ENCODE peak calls at places on chromosomes 1 and 21, in nine cellular contexts. G is suprapubic skin; D is WTC11; O is GDM1; I is activated T-cell treated with anti-CD3 and anti-CD28 coated beads, Interleukin-2, amount 50 U/mL, for 4 hours; R is CD4-positive, alpha-beta T cell; Z is occipital lobe; Q is osteocyte; A is fibroblast of the conjunctiva. M is an unnamed sample.

GRCh38 chr1:28917757-28918118 is 3.4 kb downstream of the EPB41 start:
- DNase-seq in G (no peak), D (no peak), O (no peak), I (no peak), R (no peak), Z (no peak), Q (no peak), A (no peak), M (no peak)

GRCh38 chr1:10635385-10635896 is 160.7 kb downstream of the PEX14 start:
- DNase-seq in G (no peak), D (no peak), O (no peak), I (no peak), R (no peak), Z (no peak), Q (no peak), A (no peak), M (peak; percentile 8)

GRCh38 chr1:231796141-231796540 is 169.6 kb downstream of the DISC1 start:
- DNase-seq in G (no peak), D (no peak), O (no peak), I (no peak), R (no peak), Z (no peak), Q (no peak), A (no peak), M (no peak)

GRCh38 chr1:235199441-235199840 is 38.4 kb upstream of the RBM34 start:
- DNase-seq in G (no peak), D (peak; percentile 20), O (no peak), I (no peak), R (no peak), Z (no peak), Q (no peak), A (peak; percentile 20), M (peak; percentile 71)

GRCh38 chr1:182786223-182787001 is 3.2 kb upstream of the NPL start:
- DNase-seq in G (no peak), D (peak; percentile 76), O (peak; percentile 36), I (peak; percentile 21), R (no peak), Z (peak; percentile 39), Q (peak; percentile 88), A (peak; percentile 80), M (peak; percentile 53)

GRCh38 chr1:54127594-54127993 is 25.2 kb downstream of the CDCP2 start:
- DNase-seq in G (no peak), D (no peak), O (no peak), I (no peak), R (no peak), Z (no peak), Q (no peak), A (no peak), M (no peak)

GRCh38 chr1:202821467-202821866 is 10.7 kb downstream of the PCAT6 start:
- DNase-seq in G (no peak), D (no peak), O (no peak), I (no peak), R (no peak), Z (no peak), Q (no peak), A (no peak), M (no peak)

GRCh38 chr1:147598631-147599361 is 57.5 kb downstream of the BCL9 start:
- DNase-seq in G (peak; percentile 82), D (peak; percentile 63), O (no peak), I (peak; percentile 24), R (peak; percentile 5), Z (peak; percentile 32), Q (no peak), A (no peak), M (no peak)

GRCh38 chr1:183841950-183842816 is 37.3 kb downstream of the RGL1 start:
- DNase-seq in G (no peak), D (no peak), O (no peak), I (no peak), R (no peak), Z (no peak), Q (peak; percentile 86), A (peak; percentile 91), M (peak; percentile 88)

GRCh38 chr21:36232641-36233040 is 76.0 kb downstream of the DOP1B start:
- DNase-seq in G (no peak), D (no peak), O (no peak), I (no peak), R (no peak), Z (no peak), Q (no peak), A (no peak), M (no peak)

GRCh38 chr1:1926886-1927660 is 8.0 kb upstream of the TMEM52 start:
- DNase-seq in G (no peak), D (no peak), O (no peak), I (no peak), R (no peak), Z (no peak), Q (no peak), A (no peak), M (no peak)

GRCh38 chr1:163300569-163300968 is 21.2 kb upstream of the NUF2 start:
- DNase-seq in G (no peak), D (no peak), O (no peak), I (no peak), R (no peak), Z (no peak), Q (no peak), A (no peak), M (no peak)

GRCh38 chr1:111750856-111751255 is 4.8 kb upstream of the DDX20 start:
- DNase-seq in G (no peak), D (no peak), O (no peak), I (no peak), R (no peak), Z (no peak), Q (no peak), A (no peak), M (no peak)

GRCh38 chr1:239914827-239915231 is 176.9 kb upstream of the FMN2 start:
- DNase-seq in G (no peak), D (no peak), O (no peak), I (no peak), R (no peak), Z (no peak), Q (no peak), A (peak; percentile 72), M (peak; percentile 39)

GRCh38 chr1:195328102-195328501 is 1280.1 kb downstream of the KCNT2 start:
- DNase-seq in G (no peak), D (no peak), O (no peak), I (no peak), R (no peak), Z (no peak), Q (no peak), A (no peak), M (no peak)

GRCh38 chr1:162987866-162988265 is 81.3 kb upstream of the RGS4 start:
- DNase-seq in G (no peak), D (no peak), O (no peak), I (no peak), R (no peak), Z (no peak), Q (no peak), A (no peak), M (peak; percentile 35)

GRCh38 chr21:37763298-37763697 is 153.0 kb downstream of the KCNJ6 start:
- DNase-seq in G (no peak), D (no peak), O (no peak), I (no peak), R (no peak), Z (no peak), Q (no peak), A (no peak), M (no peak)

GRCh38 chr1:226887006-226887405 is 16.6 kb downstream of the PSEN2 start:
- DNase-seq in G (no peak), D (no peak), O (no peak), I (no peak), R (no peak), Z (no peak), Q (no peak), A (no peak), M (no peak)

GRCh38 chr1:149962039-149962647 is 25.5 kb upstream of the MTMR11 start:
- DNase-seq in G (no peak), D (peak; percentile 29), O (peak; percentile 49), I (peak; percentile 31), R (peak; percentile 24), Z (no peak), Q (no peak), A (peak; percentile 72), M (peak; percentile 75)

GRCh38 chr1:15188678-15189077 is 35.1 kb downstream of the TMEM51 start:
- DNase-seq in G (no peak), D (no peak), O (no peak), I (no peak), R (no peak), Z (no peak), Q (no peak), A (no peak), M (no peak)

GRCh38 chr21:45013271-45013841 is 61.0 kb upstream of the ADARB1 start:
- DNase-seq in G (peak; percentile 74), D (peak; percentile 36), O (no peak), I (no peak), R (no peak), Z (no peak), Q (no peak), A (no peak), M (no peak)

GRCh38 chr1:198848649-198849048 is 209.8 kb downstream of the PTPRC start:
- DNase-seq in G (no peak), D (no peak), O (no peak), I (no peak), R (no peak), Z (no peak), Q (no peak), A (no peak), M (no peak)

GRCh38 chr1:163307479-163308171 is 14.1 kb upstream of the NUF2 start:
- DNase-seq in G (no peak), D (no peak), O (no peak), I (no peak), R (no peak), Z (no peak), Q (no peak), A (peak; percentile 36), M (peak; percentile 74)

GRCh38 chr1:79815115-79815514 is 808.6 kb upstream of the ADGRL4 start:
- DNase-seq in G (no peak), D (no peak), O (no peak), I (no peak), R (no peak), Z (no peak), Q (no peak), A (no peak), M (no peak)

GRCh38 chr1:226983247-226983997 is 43.3 kb downstream of the COQ8A start:
- DNase-seq in G (peak; percentile 73), D (no peak), O (no peak), I (no peak), R (no peak), Z (no peak), Q (peak; percentile 85), A (no peak), M (no peak)